ENCODE peak calls at places on chromosomes 6 and 20, in four cellular contexts. F is EH, E is amniotic stem cell, V is retinal pigment epithelial cell. M is an unnamed sample.

GRCh38 chr20:62350098-62350628 is 16.9 kb downstream of the LAMA5 start:
- DNase-seq in F (no peak), E (no peak), V (no peak), M (peak)

GRCh38 chr20:16279320-16279719 is 293.9 kb downstream of the KIF16B start:
- DNase-seq in V (no peak), F (peak), E (no peak), M (peak)

GRCh38 chr6:36692220-36692619 is 5.4 kb upstream of the RAB44 start:
- DNase-seq in V (no peak), E (no peak), F (no peak), M (no peak)

GRCh38 chr6:138588805-138589434 is 89.6 kb upstream of the NHSL1 start:
- DNase-seq in E (peak), V (no peak), F (peak), M (peak)

GRCh38 chr6:49423817-49424216 is 39.2 kb downstream of the MMUT start:
- DNase-seq in E (no peak), F (peak), V (no peak), M (peak)

GRCh38 chr6:25889877-25890853 is 16.1 kb upstream of the SLC17A3 start:
- DNase-seq in V (no peak), F (peak), E (no peak), M (peak)

GRCh38 chr6:12331951-12332749 is 42.0 kb downstream of the EDN1 start:
- DNase-seq in V (no peak), E (no peak), F (peak), M (peak)

GRCh38 chr6:137802408-137803182 is 64.5 kb upstream of the TNFAIP3 start:
- DNase-seq in V (no peak), F (no peak), E (no peak), M (no peak)

GRCh38 chr6:39887692-39888450 is 46.4 kb downstream of the MOCS1 start:
- DNase-seq in E (peak), F (peak), V (peak), M (no peak)

GRCh38 chr20:32614772-32615171 is 29.6 kb upstream of the NOL4L start:
- DNase-seq in E (no peak), F (no peak), V (no peak), M (no peak)

M was measured in HT-29.